ENCODE peak calls at places on chromosomes 11 and 22, in eight cellular contexts. N is AG04449, B is HFF-Myc, Y is left lung, C is H9, I is AG10803, R is fibroblast of villous mesenchyme, O is GM06990. Q is an unnamed sample.

GRCh38 chr11:76910620-76911414 is 50.1 kb downstream of the ACER3 start:
- DNase-seq in N (no peak), B (no peak), Y (no peak), C (peak; percentile 38), I (peak; percentile 68), R (peak; percentile 90), O (no peak), Q (no peak)

GRCh38 chr11:44453871-44454270 is 111.6 kb upstream of the CD82 start:
- DNase-seq in N (no peak), B (no peak), Y (no peak), C (no peak), I (no peak), R (peak; percentile 54), O (no peak), Q (no peak)

GRCh38 chr11:125968363-125968762 is 22.5 kb downstream of the VSIG10L2 start:
- DNase-seq in N (no peak), B (no peak), Y (no peak), C (no peak), I (no peak), R (peak; percentile 73), O (no peak), Q (no peak)

GRCh38 chr22:45224988-45225731 is 15.5 kb downstream of the KIAA0930 start:
- DNase-seq in N (no peak), B (no peak), Y (peak; percentile 59), C (peak; percentile 24), I (no peak), R (no peak), O (no peak), Q (no peak)

GRCh38 chr22:49906799-49907290 is 11.4 kb downstream of the ALG12 start:
- DNase-seq in N (no peak), B (no peak), Y (no peak), C (no peak), I (no peak), R (no peak), O (no peak), Q (no peak)

GRCh38 chr11:124920870-124921609 is 2.0 kb downstream of the HEPN1 start:
- DNase-seq in N (no peak), B (no peak), Y (peak; percentile 89), C (peak; percentile 81), I (peak; percentile 56), R (peak; percentile 76), O (peak; percentile 22), Q (peak; percentile 83)

GRCh38 chr11:17588166-17588565 is 41.1 kb downstream of the OTOG start:
- DNase-seq in N (no peak), B (no peak), Y (peak; percentile 38), C (no peak), I (no peak), R (no peak), O (no peak), Q (no peak)

GRCh38 chr22:37326726-37327125 is 44.4 kb downstream of the CYTH4 start:
- DNase-seq in N (no peak), B (no peak), Y (no peak), C (no peak), I (no peak), R (no peak), O (no peak), Q (no peak)

GRCh38 chr22:21698430-21699329 is 32.9 kb downstream of the PPIL2 start:
- DNase-seq in N (no peak), B (peak; percentile 17), Y (peak; percentile 54), C (peak; percentile 57), I (no peak), R (peak; percentile 47), O (no peak), Q (no peak)

GRCh38 chr11:72718101-72718501 is 34.1 kb downstream of the ARAP1 start:
- DNase-seq in N (no peak), B (no peak), Y (peak; percentile 81), C (no peak), I (no peak), R (no peak), O (no peak), Q (no peak)

GRCh38 chr22:39808087-39808486 is 85.5 kb downstream of the ENTHD1 start:
- DNase-seq in N (no peak), B (no peak), Y (no peak), C (peak; percentile 64), I (no peak), R (peak; percentile 43), O (no peak), Q (no peak)
- TF ChIP-seq CTCF in N (peak; percentile 32), B (peak; percentile 66), Y (peak; percentile 35), C (peak; percentile 77), I (peak; percentile 28), R (peak; percentile 69), O (peak; percentile 41), Q (no peak)

GRCh38 chr22:41091139-41092022 is 1.0 kb upstream of the EP300 start:
- DNase-seq in N (peak; percentile 88), B (peak; percentile 88), Y (peak; percentile 100), C (peak; percentile 98), I (peak; percentile 98), R (peak; percentile 99), O (peak; percentile 99), Q (peak; percentile 99)

GRCh38 chr22:41096391-41096790 is 4.0 kb downstream of the EP300 start:
- DNase-seq in N (no peak), B (no peak), Y (no peak), C (no peak), I (no peak), R (no peak), O (no peak), Q (no peak)

GRCh38 chr22:41092847-41093371 is 517 bp downstream of the EP300 start:
- DNase-seq in N (no peak), B (no peak), Y (peak; percentile 81), C (no peak), I (peak; percentile 23), R (peak; percentile 42), O (no peak), Q (no peak)

GRCh38 chr22:41094036-41094435 is 1.6 kb downstream of the EP300 start:
- DNase-seq in N (no peak), B (no peak), Y (no peak), C (no peak), I (peak; percentile 24), R (peak; percentile 39), O (no peak), Q (no peak)

DNA sequence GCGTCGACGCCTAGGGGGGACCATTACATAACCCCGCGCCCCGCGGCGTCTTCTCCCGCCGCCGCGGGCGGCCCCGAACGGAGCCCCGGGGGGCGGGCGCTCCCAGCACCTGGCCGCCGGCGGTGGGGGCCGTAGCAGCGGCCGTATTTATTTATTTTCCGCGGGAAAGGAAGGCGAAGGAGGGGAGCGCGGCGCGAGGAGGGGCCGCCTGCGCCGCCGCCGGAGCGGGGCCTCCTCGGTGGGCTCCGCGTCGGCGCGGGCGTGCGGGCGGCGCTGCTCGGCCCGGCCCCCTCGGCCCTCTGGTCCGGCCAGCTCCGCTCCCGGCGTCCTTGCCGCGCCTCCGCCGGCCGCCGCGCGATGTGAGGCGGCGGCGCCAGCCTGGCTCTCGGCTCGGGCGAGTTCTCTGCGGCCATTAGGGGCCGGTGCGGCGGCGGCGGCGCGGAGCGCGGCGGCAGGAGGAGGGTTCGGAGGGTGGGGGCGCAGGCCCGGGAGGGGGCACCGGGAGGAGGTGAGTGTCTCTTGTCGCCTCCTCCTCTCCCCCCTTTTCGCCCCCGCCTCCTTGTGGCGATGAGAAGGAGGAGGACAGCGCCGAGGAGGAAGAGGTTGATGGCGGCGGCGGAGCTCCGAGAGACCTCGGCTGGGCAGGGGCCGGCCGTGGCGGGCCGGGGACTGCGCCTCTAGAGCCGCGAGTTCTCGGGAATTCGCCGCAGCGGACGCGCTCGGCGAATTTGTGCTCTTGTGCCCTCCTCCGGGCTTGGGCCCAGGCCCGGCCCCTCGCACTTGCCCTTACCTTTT is at the start of gene EP300:
- DNase-seq in N (peak; percentile 19), B (no peak), Y (peak; percentile 95), C (peak; percentile 62), I (peak; percentile 82), R (peak; percentile 74), O (peak; percentile 87), Q (peak; percentile 85)
- TF ChIP-seq CTCF in N (peak; percentile 57), B (no peak), Y (peak; percentile 52), C (peak; percentile 29), I (peak; percentile 34), R (peak; percentile 27), O (peak; percentile 10), Q (peak; percentile 22)

DNA sequence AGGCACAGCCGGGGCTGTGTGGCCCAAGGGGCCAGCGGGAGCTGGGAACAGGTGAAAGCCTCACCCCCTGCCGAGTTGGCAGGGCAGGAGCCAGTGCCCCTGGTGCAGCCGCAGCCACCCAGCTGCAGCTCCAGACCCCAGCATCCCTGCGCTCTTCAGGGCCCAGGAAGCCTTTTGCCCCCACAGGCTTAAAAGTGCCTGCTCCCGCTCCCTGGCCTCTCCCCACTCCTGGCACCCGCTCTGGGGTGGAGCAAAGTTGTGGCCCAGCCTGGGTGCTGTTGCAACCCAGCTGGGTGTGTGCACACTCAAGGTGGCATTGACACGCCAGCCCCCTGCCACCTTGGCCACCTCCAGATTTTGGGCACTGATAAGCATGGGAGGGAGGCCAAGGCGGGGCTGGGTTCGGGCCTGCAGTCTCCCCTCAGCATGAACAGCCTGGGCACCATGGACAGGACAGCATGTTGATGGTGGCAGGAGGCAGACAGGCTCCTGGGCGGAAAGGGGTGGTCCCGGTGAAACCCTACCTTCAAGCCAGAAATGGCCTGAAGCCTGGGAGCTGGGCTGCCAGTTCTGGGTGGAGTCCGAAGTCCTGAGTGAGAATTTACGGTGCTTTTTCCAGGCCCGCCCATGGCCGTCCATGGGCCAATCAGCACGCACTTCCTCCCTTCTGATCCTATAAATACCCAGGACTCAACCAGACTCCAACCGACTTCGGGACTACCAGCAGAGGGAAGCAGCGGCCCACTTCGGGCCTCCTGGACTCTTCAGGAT is 23.5 kb upstream of the RNASEH2C start:
- DNase-seq in N (no peak), B (no peak), Y (no peak), C (peak; percentile 82), I (peak; percentile 44), R (peak; percentile 74), O (no peak), Q (no peak)
- TF ChIP-seq CTCF in N (peak; percentile 27), B (peak; percentile 44), Y (no peak), C (peak; percentile 63), I (peak; percentile 55), R (peak; percentile 67), O (peak; percentile 17), Q (no peak)

DNA sequence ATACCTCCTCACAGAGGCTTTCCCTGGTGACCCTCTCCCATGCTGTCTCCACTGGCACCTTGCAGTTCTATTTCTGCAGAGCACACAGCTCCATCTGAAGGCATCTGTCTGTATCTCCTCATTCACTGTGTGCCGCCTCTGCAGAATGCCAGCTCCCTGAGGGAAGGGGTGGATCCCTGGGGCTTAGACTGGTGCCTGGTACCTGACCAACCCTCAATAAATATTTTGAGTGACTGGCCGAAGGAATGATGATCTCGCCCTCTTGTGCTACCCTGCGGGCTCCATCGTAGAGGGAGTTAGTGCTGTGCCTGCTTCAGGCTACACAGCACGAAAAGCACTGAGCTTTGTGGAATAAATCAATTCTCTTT is 1.6 kb downstream of the CBX7 start:
- DNase-seq in N (no peak), B (no peak), Y (peak; percentile 7), C (no peak), I (no peak), R (no peak), O (no peak), Q (no peak)
- TF ChIP-seq CTCF in N (no peak), B (no peak), Y (no peak), C (no peak), I (no peak), R (no peak), O (no peak), Q (no peak)

DNA sequence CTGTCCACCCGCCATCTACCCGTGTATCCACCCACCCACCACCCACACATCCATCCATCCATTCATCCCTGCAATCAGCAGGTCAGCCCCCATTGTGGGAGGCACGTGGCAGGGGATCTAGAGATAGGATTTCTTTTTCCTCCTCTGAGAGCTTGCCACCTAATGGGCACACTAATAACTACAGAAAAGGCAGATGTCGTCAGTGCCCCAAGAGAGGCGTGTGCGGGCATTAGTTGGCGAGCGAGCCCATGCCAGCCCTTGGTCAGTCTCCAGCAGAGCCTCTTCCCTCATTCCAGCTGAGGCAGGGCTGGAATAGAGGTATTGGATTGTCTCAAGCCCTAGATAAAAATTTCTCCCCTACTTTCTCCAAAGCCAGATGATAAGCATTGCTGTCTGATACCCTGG is 9.7 kb downstream of the USP2 start:
- DNase-seq in N (no peak), B (no peak), Y (no peak), C (peak; percentile 23), I (no peak), R (no peak), O (no peak), Q (no peak)
- TF ChIP-seq CTCF in N (no peak), B (no peak), Y (no peak), C (peak; percentile 19), I (no peak), R (peak; percentile 11), O (peak; percentile 11), Q (no peak)